ENCODE peak calls at places on chromosomes 2 and 18, in five cellular contexts. B is stimulated activated CD4-positive, alpha-beta T cell treated with anti-CD3 and anti-CD28 coated beads, TNF-alpha, amount 100 ng/mL, for 1 hour; D is RKO; U is activated naive CD4-positive, alpha-beta T cell; G is Right ventricle myocardium superior. W is an unnamed sample.

GRCh38 chr18:68847219-68847860 is 49.5 kb downstream of the CCDC102B start:
- DNase-seq in B (no peak), U (no peak), D (peak), G (no peak), W (no peak)

GRCh38 chr2:15579641-15580040 is 12.0 kb upstream of the DDX1 start:
- DNase-seq in U (no peak), G (no peak), B (no peak), D (peak), W (no peak)

GRCh38 chr18:74468547-74469014 is 11.5 kb upstream of the DIPK1C start:
- DNase-seq in G (no peak), U (no peak), B (no peak), D (no peak), W (no peak)

GRCh38 chr2:32572737-32573136 is 55.1 kb upstream of the TTC27 start:
- DNase-seq in U (no peak), B (no peak), D (no peak), G (no peak), W (no peak)

GRCh38 chr2:8980096-8980495 is 23.4 kb downstream of the MBOAT2 start:
- DNase-seq in B (no peak), G (no peak), U (no peak), D (no peak), W (no peak)

GRCh38 chr2:226796840-226797288 is 2.8 kb downstream of the IRS1 start:
- DNase-seq in U (no peak), B (no peak), D (no peak), G (peak), W (peak)

GRCh38 chr18:56804395-56804794 is 153.2 kb downstream of the WDR7 start:
- DNase-seq in B (no peak), G (no peak), D (no peak), U (no peak), W (no peak)

GRCh38 chr2:134706587-134707329 is 12.0 kb downstream of the TMEM163 start:
- DNase-seq in B (no peak), G (no peak), D (no peak), U (no peak), W (no peak)

GRCh38 chr2:239690651-239691631 is 290.1 kb upstream of the HDAC4 start:
- DNase-seq in G (no peak), D (no peak), B (no peak), U (no peak), W (no peak)

GRCh38 chr2:53103661-53104060 is 663.9 kb upstream of the CHAC2 start:
- DNase-seq in U (no peak), G (no peak), B (no peak), D (no peak), W (no peak)

GRCh38 chr18:57432765-57433400 is 2.3 kb upstream of the ONECUT2 start:
- DNase-seq in G (no peak), D (no peak), B (no peak), U (no peak), W (no peak)

GRCh38 chr2:65427536-65427935 is 4.9 kb downstream of the SPRED2 start:
- DNase-seq in G (no peak), D (no peak), B (no peak), U (no peak), W (no peak)

GRCh38 chr2:160492401-160493226 is 993 bp downstream of the RBMS1 start:
- DNase-seq in G (peak), D (no peak), B (peak), U (no peak), W (no peak)